ENCODE peak calls at places on chromosome 12, in five cellular contexts. H is HepG2, F is GM12878, Z is H1, A is K562. M is an unnamed sample.

GRCh38 chr12:108004368-108004767 is 124.7 kb upstream of the WSCD2 start:
- DNase-seq in H (no peak), F (no peak), Z (no peak), A (peak; percentile 14), M (peak; percentile 74)

GRCh38 chr12:108321688-108322087 is 17.4 kb downstream of the CMKLR1 start:
- DNase-seq in H (no peak), F (no peak), Z (no peak), A (no peak), M (no peak)

GRCh38 chr12:11437966-11438365 is 42.6 kb upstream of the PRB2 start:
- DNase-seq in H (no peak), F (no peak), Z (no peak), A (no peak), M (no peak)

GRCh38 chr12:51591020-51591901 is at the start of gene SCN8A:
- DNase-seq in H (no peak), F (no peak), Z (no peak), A (peak; percentile 49), M (peak; percentile 87)

GRCh38 chr12:6869049-6870021 is 2.0 kb downstream of the TPI1 start:
- DNase-seq in H (peak; percentile 77), F (peak; percentile 27), Z (no peak), A (peak; percentile 85), M (peak; percentile 96)

GRCh38 chr12:96359328-96359727 is 40.9 kb downstream of the CDK17 start:
- DNase-seq in H (no peak), F (no peak), Z (no peak), A (no peak), M (no peak)

GRCh38 chr12:104576980-104577925 is 120.5 kb downstream of the CHST11 start:
- DNase-seq in H (no peak), F (no peak), Z (no peak), A (peak; percentile 86), M (no peak)

GRCh38 chr12:13099066-13099909 is 4.2 kb downstream of the GSG1 start:
- DNase-seq in H (no peak), F (no peak), Z (no peak), A (no peak), M (no peak)

DNA sequence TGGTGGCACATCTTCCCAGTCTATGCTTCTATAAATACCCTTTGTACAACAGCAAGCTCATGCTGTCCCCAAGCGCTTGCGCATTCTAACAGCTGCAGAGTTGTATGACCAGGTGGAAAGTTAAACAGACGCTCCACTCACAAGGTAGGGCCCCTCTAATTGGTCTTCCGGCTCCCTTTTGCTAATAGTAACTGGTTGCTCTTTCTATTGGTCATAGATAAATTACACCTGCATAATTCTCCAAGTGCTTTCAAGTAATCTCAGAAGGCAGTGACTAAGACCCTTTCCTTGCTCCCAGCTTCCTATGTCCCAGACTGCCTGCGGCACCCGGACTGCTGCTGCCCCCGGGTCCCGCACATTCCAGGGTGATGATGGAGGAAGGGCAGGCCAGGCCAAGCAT is 6.1 kb upstream of the TSPAN9 start:
- DNase-seq in H (peak; percentile 58), F (no peak), Z (no peak), A (no peak), M (no peak)
- TF ChIP-seq CREB1 in H (no peak), F (no peak), Z (no peak), A (no peak), M (no peak)

GRCh38 chr12:53955036-53955775 is 503 bp downstream of the HOXC12 start:
- DNase-seq in H (no peak), F (no peak), Z (no peak), A (no peak), M (peak; percentile 50)

GRCh38 chr12:53955776-53956250 is 1.1 kb downstream of the HOXC12 start:
- DNase-seq in H (no peak), F (no peak), Z (no peak), A (no peak), M (no peak)

GRCh38 chr12:53958128-53958527 is 3.4 kb downstream of the HOXC12 start:
- DNase-seq in H (no peak), F (no peak), Z (no peak), A (no peak), M (no peak)

GRCh38 chr12:53956251-53956887 is 1.7 kb downstream of the HOXC12 start:
- DNase-seq in H (no peak), F (no peak), Z (no peak), A (no peak), M (no peak)

DNA sequence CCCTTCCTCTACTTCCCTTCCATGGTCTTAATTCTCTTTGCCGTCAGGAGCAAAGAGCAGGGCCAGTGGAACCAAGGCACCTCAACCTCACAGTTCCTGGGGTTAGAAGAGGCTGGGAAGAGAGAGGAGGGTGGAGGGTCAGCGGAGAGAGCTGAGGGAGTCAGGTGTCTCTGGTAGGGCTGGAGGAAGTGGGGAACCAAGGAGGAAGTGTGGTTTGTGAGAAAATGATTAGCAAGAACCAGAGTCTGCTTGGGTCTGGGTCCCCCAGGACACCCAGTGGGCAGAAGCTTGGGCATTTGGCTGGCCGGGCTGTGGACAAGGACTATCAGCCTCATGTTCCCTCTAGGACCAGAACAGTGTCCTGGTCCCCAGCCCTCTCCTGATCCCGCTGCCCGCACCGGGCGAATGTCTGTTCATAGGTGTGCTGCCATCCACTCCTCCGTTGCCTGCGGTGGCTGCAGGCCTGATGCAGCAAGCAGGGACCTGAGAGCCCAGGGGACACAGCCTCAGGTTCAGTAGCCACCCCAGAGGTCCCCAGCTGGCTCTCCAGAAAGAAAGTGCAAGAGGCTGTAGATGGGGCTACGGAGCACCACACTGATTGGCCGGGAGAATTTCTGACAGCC is 2.3 kb downstream of the HOXC12 start:
- DNase-seq in H (no peak), F (no peak), Z (no peak), A (no peak), M (no peak)
- TF ChIP-seq EZH2 in H (no peak), F (no peak), Z (peak; percentile 41), A (no peak), M (peak; percentile 32)

DNA sequence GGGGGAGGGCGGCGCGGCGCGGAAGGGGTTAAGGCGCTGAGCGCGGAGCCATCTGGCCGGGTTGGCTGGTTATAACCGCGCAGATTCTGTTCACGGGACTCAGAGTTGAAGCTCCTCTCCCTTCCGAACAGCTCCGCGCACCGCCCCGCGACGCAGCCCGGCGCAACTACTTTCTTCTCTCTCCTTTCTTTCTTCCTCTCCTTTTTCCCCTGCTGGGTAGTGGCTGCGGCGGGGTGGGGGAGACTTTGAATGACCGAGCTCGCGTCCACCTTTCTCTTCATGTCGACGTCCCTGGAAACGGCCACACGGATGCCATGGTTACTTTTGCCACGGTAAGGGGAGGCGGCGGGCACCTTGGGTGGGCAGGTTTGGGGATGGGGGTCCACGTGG is at the start of gene NTF3:
- DNase-seq in H (no peak), F (no peak), Z (no peak), A (no peak), M (peak; percentile 82)
- H3K27ac ChIP-seq in H (no peak within 1 kb of the TSS), F (no peak within 1 kb of the TSS), Z (no peak within 1 kb of the TSS), A (no peak within 1 kb of the TSS), M (no peak within 1 kb of the TSS)

GRCh38 chr12:130981156-130981789 is 27.6 kb downstream of the ADGRD1 start:
- DNase-seq in H (no peak), F (no peak), Z (no peak), A (no peak), M (no peak)
- TF ChIP-seq CREB1 in H (no peak), F (peak; percentile 7), Z (no peak), A (no peak), M (no peak)